ENCODE peak calls at places on chromosomes 3 and 15, in eight cellular contexts. One of them, this sample, is unnamed.

GRCh38 chr3:192022412-192022811 is 561.4 kb downstream of the PYDC2 start:
- DNase-seq in activated CD4-positive, alpha-beta T cell treated with anti-CD3 and anti-CD28 coated beads, Interleukin-2, amount 50 U/mL, for 48 hours: no peak
- DNase-seq in hypothalamus: no peak
- DNase-seq in SW480: no peak
- DNase-seq in heart left ventricle: no peak
- DNase-seq in NCI-H2081: no peak
- DNase-seq in stimulated activated CD8-positive, alpha-beta memory T cell treated with anti-CD3 and anti-CD28 coated beads, Interleukin-7, amount 100 ng/mL, for 24 hours: no peak
- DNase-seq in NT2/D1: no peak
- DNase-seq in this sample: no peak

GRCh38 chr3:100913870-100914654 is 79.2 kb downstream of the ABI3BP start:
- DNase-seq in heart left ventricle: no peak
- DNase-seq in NCI-H2081: no peak
- DNase-seq in hypothalamus: no peak
- DNase-seq in stimulated activated CD8-positive, alpha-beta memory T cell treated with anti-CD3 and anti-CD28 coated beads, Interleukin-7, amount 100 ng/mL, for 24 hours: no peak
- DNase-seq in SW480: no peak
- DNase-seq in activated CD4-positive, alpha-beta T cell treated with anti-CD3 and anti-CD28 coated beads, Interleukin-2, amount 50 U/mL, for 48 hours: no peak
- DNase-seq in NT2/D1: no peak
- DNase-seq in this sample: no peak

GRCh38 chr15:71114066-71114680 is 1.1 kb upstream of the THSD4 start:
- DNase-seq in heart left ventricle: no peak
- DNase-seq in stimulated activated CD8-positive, alpha-beta memory T cell treated with anti-CD3 and anti-CD28 coated beads, Interleukin-7, amount 100 ng/mL, for 24 hours: no peak
- DNase-seq in NT2/D1: no peak
- DNase-seq in activated CD4-positive, alpha-beta T cell treated with anti-CD3 and anti-CD28 coated beads, Interleukin-2, amount 50 U/mL, for 48 hours: no peak
- DNase-seq in hypothalamus: no peak
- DNase-seq in NCI-H2081: no peak
- DNase-seq in SW480: no peak
- DNase-seq in this sample: no peak

GRCh38 chr15:78077860-78078187 is 313 bp upstream of the TBC1D2B start:
- DNase-seq in stimulated activated CD8-positive, alpha-beta memory T cell treated with anti-CD3 and anti-CD28 coated beads, Interleukin-7, amount 100 ng/mL, for 24 hours: no peak
- DNase-seq in NCI-H2081: no peak
- DNase-seq in hypothalamus: no peak
- DNase-seq in NT2/D1: no peak
- DNase-seq in activated CD4-positive, alpha-beta T cell treated with anti-CD3 and anti-CD28 coated beads, Interleukin-2, amount 50 U/mL, for 48 hours: no peak
- DNase-seq in SW480: no peak
- DNase-seq in heart left ventricle: no peak
- DNase-seq in this sample: no peak

GRCh38 chr3:194271459-194272035 is 79.6 kb downstream of the CPN2 start:
- DNase-seq in hypothalamus: no peak
- DNase-seq in stimulated activated CD8-positive, alpha-beta memory T cell treated with anti-CD3 and anti-CD28 coated beads, Interleukin-7, amount 100 ng/mL, for 24 hours: no peak
- DNase-seq in NCI-H2081: no peak
- DNase-seq in activated CD4-positive, alpha-beta T cell treated with anti-CD3 and anti-CD28 coated beads, Interleukin-2, amount 50 U/mL, for 48 hours: no peak
- DNase-seq in SW480: no peak
- DNase-seq in NT2/D1: no peak
- DNase-seq in heart left ventricle: peak
- DNase-seq in this sample: no peak

GRCh38 chr3:33201195-33201594 is 17.4 kb downstream of the SUSD5 start:
- DNase-seq in NT2/D1: no peak
- DNase-seq in hypothalamus: no peak
- DNase-seq in SW480: no peak
- DNase-seq in heart left ventricle: no peak
- DNase-seq in NCI-H2081: no peak
- DNase-seq in activated CD4-positive, alpha-beta T cell treated with anti-CD3 and anti-CD28 coated beads, Interleukin-2, amount 50 U/mL, for 48 hours: no peak
- DNase-seq in stimulated activated CD8-positive, alpha-beta memory T cell treated with anti-CD3 and anti-CD28 coated beads, Interleukin-7, amount 100 ng/mL, for 24 hours: no peak
- DNase-seq in this sample: no peak

GRCh38 chr3:99637381-99638111 is 848 bp upstream of the COL8A1 start:
- DNase-seq in NT2/D1: no peak
- DNase-seq in heart left ventricle: no peak
- DNase-seq in SW480: no peak
- DNase-seq in activated CD4-positive, alpha-beta T cell treated with anti-CD3 and anti-CD28 coated beads, Interleukin-2, amount 50 U/mL, for 48 hours: no peak
- DNase-seq in hypothalamus: no peak
- DNase-seq in stimulated activated CD8-positive, alpha-beta memory T cell treated with anti-CD3 and anti-CD28 coated beads, Interleukin-7, amount 100 ng/mL, for 24 hours: no peak
- DNase-seq in NCI-H2081: no peak
- DNase-seq in this sample: no peak

GRCh38 chr3:57227930-57228733 is 603 bp downstream of the APPL1 start:
- DNase-seq in activated CD4-positive, alpha-beta T cell treated with anti-CD3 and anti-CD28 coated beads, Interleukin-2, amount 50 U/mL, for 48 hours: peak
- DNase-seq in SW480: peak
- DNase-seq in hypothalamus: peak
- DNase-seq in heart left ventricle: peak
- DNase-seq in stimulated activated CD8-positive, alpha-beta memory T cell treated with anti-CD3 and anti-CD28 coated beads, Interleukin-7, amount 100 ng/mL, for 24 hours: no peak
- DNase-seq in NT2/D1: no peak
- DNase-seq in NCI-H2081: peak
- DNase-seq in this sample: peak

GRCh38 chr15:59160880-59161593 is 45.6 kb upstream of the LDHAL6B start:
- DNase-seq in activated CD4-positive, alpha-beta T cell treated with anti-CD3 and anti-CD28 coated beads, Interleukin-2, amount 50 U/mL, for 48 hours: peak
- DNase-seq in stimulated activated CD8-positive, alpha-beta memory T cell treated with anti-CD3 and anti-CD28 coated beads, Interleukin-7, amount 100 ng/mL, for 24 hours: no peak
- DNase-seq in hypothalamus: no peak
- DNase-seq in SW480: peak
- DNase-seq in NCI-H2081: peak
- DNase-seq in heart left ventricle: no peak
- DNase-seq in NT2/D1: no peak
- DNase-seq in this sample: no peak

GRCh38 chr3:25655659-25656058 is 9.0 kb downstream of the TOP2B start:
- DNase-seq in stimulated activated CD8-positive, alpha-beta memory T cell treated with anti-CD3 and anti-CD28 coated beads, Interleukin-7, amount 100 ng/mL, for 24 hours: no peak
- DNase-seq in activated CD4-positive, alpha-beta T cell treated with anti-CD3 and anti-CD28 coated beads, Interleukin-2, amount 50 U/mL, for 48 hours: no peak
- DNase-seq in heart left ventricle: no peak
- DNase-seq in NT2/D1: no peak
- DNase-seq in SW480: no peak
- DNase-seq in NCI-H2081: no peak
- DNase-seq in hypothalamus: no peak
- DNase-seq in this sample: no peak

GRCh38 chr15:33089878-33090757 is 104.4 kb downstream of the FMN1 start:
- DNase-seq in NCI-H2081: peak
- DNase-seq in activated CD4-positive, alpha-beta T cell treated with anti-CD3 and anti-CD28 coated beads, Interleukin-2, amount 50 U/mL, for 48 hours: no peak
- DNase-seq in stimulated activated CD8-positive, alpha-beta memory T cell treated with anti-CD3 and anti-CD28 coated beads, Interleukin-7, amount 100 ng/mL, for 24 hours: no peak
- DNase-seq in NT2/D1: no peak
- DNase-seq in SW480: no peak
- DNase-seq in hypothalamus: no peak
- DNase-seq in heart left ventricle: no peak
- DNase-seq in this sample: no peak

GRCh38 chr3:34008191-34008590 is 209.8 kb downstream of the PDCD6IP start:
- DNase-seq in hypothalamus: no peak
- DNase-seq in NT2/D1: peak
- DNase-seq in NCI-H2081: no peak
- DNase-seq in heart left ventricle: no peak
- DNase-seq in stimulated activated CD8-positive, alpha-beta memory T cell treated with anti-CD3 and anti-CD28 coated beads, Interleukin-7, amount 100 ng/mL, for 24 hours: no peak
- DNase-seq in activated CD4-positive, alpha-beta T cell treated with anti-CD3 and anti-CD28 coated beads, Interleukin-2, amount 50 U/mL, for 48 hours: no peak
- DNase-seq in SW480: no peak
- DNase-seq in this sample: no peak

GRCh38 chr15:98896802-98897732 is 110.5 kb downstream of the PGPEP1L start:
- DNase-seq in NT2/D1: no peak
- DNase-seq in hypothalamus: no peak
- DNase-seq in SW480: peak
- DNase-seq in stimulated activated CD8-positive, alpha-beta memory T cell treated with anti-CD3 and anti-CD28 coated beads, Interleukin-7, amount 100 ng/mL, for 24 hours: no peak
- DNase-seq in activated CD4-positive, alpha-beta T cell treated with anti-CD3 and anti-CD28 coated beads, Interleukin-2, amount 50 U/mL, for 48 hours: no peak
- DNase-seq in NCI-H2081: no peak
- DNase-seq in heart left ventricle: no peak
- DNase-seq in this sample: peak

GRCh38 chr15:72116680-72117447 is 1.1 kb downstream of the MYO9A start:
- DNase-seq in SW480: peak
- DNase-seq in NT2/D1: no peak
- DNase-seq in hypothalamus: no peak
- DNase-seq in heart left ventricle: peak
- DNase-seq in activated CD4-positive, alpha-beta T cell treated with anti-CD3 and anti-CD28 coated beads, Interleukin-2, amount 50 U/mL, for 48 hours: peak
- DNase-seq in stimulated activated CD8-positive, alpha-beta memory T cell treated with anti-CD3 and anti-CD28 coated beads, Interleukin-7, amount 100 ng/mL, for 24 hours: peak
- DNase-seq in NCI-H2081: no peak
- DNase-seq in this sample: peak

GRCh38 chr3:194512895-194513601 is 26.2 kb upstream of the ATP13A3 start:
- DNase-seq in activated CD4-positive, alpha-beta T cell treated with anti-CD3 and anti-CD28 coated beads, Interleukin-2, amount 50 U/mL, for 48 hours: no peak
- DNase-seq in hypothalamus: no peak
- DNase-seq in NT2/D1: no peak
- DNase-seq in heart left ventricle: no peak
- DNase-seq in NCI-H2081: peak
- DNase-seq in SW480: no peak
- DNase-seq in stimulated activated CD8-positive, alpha-beta memory T cell treated with anti-CD3 and anti-CD28 coated beads, Interleukin-7, amount 100 ng/mL, for 24 hours: no peak
- DNase-seq in this sample: no peak

This sample was measured in erythroblast.